ENCODE peak calls at places on chromosome 15, in six cellular contexts. W is bronchial epithelial cell; X is psoas muscle; Q is aorta; A is effector memory CD4-positive, alpha-beta T cell; L is sigmoid colon. N is an unnamed sample. For H3K36me3 and H3K27me3, the result is how much of the 10 kb centered on the place peaks cover.

GRCh38 chr15:55916666-55917409 is 76.6 kb downstream of the NEDD4 start:
- DNase-seq in X (no peak), L (no peak), A (no peak), W (peak), Q (no peak), N (no peak)

GRCh38 chr15:60798821-60799220 is 319.9 kb upstream of the ICE2 start:
- DNase-seq in Q (no peak), X (no peak), W (peak), A (no peak), L (no peak), N (no peak)

GRCh38 chr15:85976986-85977385 is 102.7 kb upstream of the AGBL1 start:
- DNase-seq in Q (no peak), W (peak), L (no peak), A (no peak), X (no peak), N (no peak)

GRCh38 chr15:84608707-84609284 is 8.0 kb downstream of the ZSCAN2 start:
- DNase-seq in L (peak), A (no peak), Q (no peak), X (no peak), W (no peak), N (peak)

GRCh38 chr15:71230303-71230702 is 115.0 kb downstream of the THSD4 start:
- DNase-seq in L (no peak), X (no peak), W (no peak), Q (no peak), A (no peak), N (no peak)

GRCh38 chr15:39130556-39131379 is 450.1 kb upstream of the THBS1 start:
- DNase-seq in Q (no peak), L (no peak), W (no peak), X (no peak), A (no peak), N (no peak)

GRCh38 chr15:77009646-77010311 is 14.9 kb downstream of the PSTPIP1 start:
- DNase-seq in L (no peak), W (no peak), A (no peak), X (peak), Q (peak), N (peak)

GRCh38 chr15:76338555-76339301 is 2.2 kb downstream of the ISL2 start:
- DNase-seq in Q (no peak), A (no peak), W (no peak), X (no peak), L (no peak), N (peak)

GRCh38 chr15:77659350-77660321 is 26.9 kb upstream of the LINGO1 start:
- DNase-seq in L (no peak), W (peak), X (peak), A (no peak), Q (no peak), N (peak)

GRCh38 chr15:68210821-68211655 is 5.9 kb upstream of the CALML4 start:
- DNase-seq in L (peak), Q (peak), W (no peak), X (peak), A (no peak), N (peak)

GRCh38 chr15:67495585-67495984 is 25.3 kb upstream of the C15orf61 start:
- DNase-seq in W (no peak), X (no peak), A (no peak), Q (no peak), L (no peak), N (no peak)

GRCh38 chr15:40990789-40991188 is 37.5 kb downstream of the CHAC1 start:
- DNase-seq in L (no peak), X (no peak), W (no peak), Q (no peak), A (no peak), N (no peak)

GRCh38 chr15:60906275-60906674 is 322.8 kb downstream of the RORA start:
- DNase-seq in L (no peak), X (no peak), A (no peak), Q (no peak), W (no peak), N (no peak)

GRCh38 chr15:55007561-55007960 is 189.2 kb downstream of the RSL24D1 start:
- DNase-seq in Q (peak), A (no peak), W (no peak), L (peak), X (no peak), N (no peak)

GRCh38 chr15:96274698-96275097 is 55.8 kb upstream of the NR2F2 start:
- DNase-seq in A (no peak), Q (no peak), W (peak), X (no peak), L (no peak), N (no peak)

DNA sequence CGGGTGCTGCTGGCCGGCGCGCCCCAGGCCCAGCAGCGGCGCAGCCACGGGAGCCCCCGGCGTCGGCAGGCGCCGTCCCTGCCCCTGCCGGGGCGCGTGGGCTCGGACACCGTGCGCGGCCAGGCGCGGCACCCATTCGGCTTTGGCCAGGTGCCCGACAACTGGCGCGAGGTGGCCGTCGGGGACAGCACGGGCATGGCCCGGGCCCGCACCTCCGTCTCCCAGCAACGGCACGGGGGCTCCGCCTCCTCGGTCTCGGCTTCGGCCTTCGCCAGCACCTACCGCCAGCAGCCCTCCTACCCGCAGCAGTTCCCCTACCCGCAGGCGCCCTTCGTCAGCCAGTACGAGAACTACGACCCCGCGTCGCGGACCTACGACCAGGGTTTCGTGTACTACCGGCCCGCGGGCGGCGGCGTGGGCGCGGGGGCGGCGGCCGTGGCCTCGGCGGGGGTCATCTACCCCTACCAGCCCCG is 777 bp downstream of the LOXL1 start:
- DNase-seq in W (no peak), Q (peak), X (peak), L (peak), A (peak), N (peak)
- H3K36me3 ChIP-seq in W (under half), Q (under half), X (under half), L (under half), A (under half), N (under half)

GRCh38 chr15:34753236-34753894 is 1.4 kb downstream of the GJD2 start:
- DNase-seq in Q (peak), A (no peak), L (no peak), W (peak), X (no peak), N (peak)

GRCh38 chr15:34754171-34754580 is 622 bp downstream of the GJD2 start:
- DNase-seq in Q (no peak), A (no peak), W (no peak), X (no peak), L (no peak), N (peak)

GRCh38 chr15:34757262-34757661 is 2.5 kb upstream of the GJD2 start:
- DNase-seq in W (no peak), L (no peak), Q (no peak), X (no peak), A (no peak), N (no peak)

GRCh38 chr15:34754674-34755418 is at the start of gene GJD2:
- DNase-seq in X (no peak), Q (no peak), A (no peak), W (no peak), L (no peak), N (peak)

DNA sequence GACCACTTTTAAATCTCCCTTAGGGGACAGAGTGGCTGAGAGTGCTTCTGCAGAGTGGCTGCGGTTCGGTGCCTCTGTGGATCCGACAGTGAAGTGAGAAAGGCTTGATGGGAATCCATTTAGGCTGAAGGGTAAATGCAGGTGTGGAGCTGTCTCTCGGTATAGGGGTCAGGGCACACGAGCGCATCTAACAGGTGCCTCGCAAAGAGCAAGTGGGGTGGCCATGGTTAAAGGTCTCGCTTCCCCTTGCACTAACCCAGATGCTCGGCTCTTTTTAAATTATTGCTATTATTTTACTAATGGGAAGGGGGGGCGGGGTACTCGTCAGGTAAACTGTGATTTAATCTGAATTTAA is 598 bp upstream of the GJD2 start:
- DNase-seq in X (no peak), W (no peak), Q (no peak), A (no peak), L (no peak), N (no peak)
- H3K27me3 ChIP-seq in X (under half), W (under half), Q (under half), A (under half), L (under half), N (half or more)

DNA sequence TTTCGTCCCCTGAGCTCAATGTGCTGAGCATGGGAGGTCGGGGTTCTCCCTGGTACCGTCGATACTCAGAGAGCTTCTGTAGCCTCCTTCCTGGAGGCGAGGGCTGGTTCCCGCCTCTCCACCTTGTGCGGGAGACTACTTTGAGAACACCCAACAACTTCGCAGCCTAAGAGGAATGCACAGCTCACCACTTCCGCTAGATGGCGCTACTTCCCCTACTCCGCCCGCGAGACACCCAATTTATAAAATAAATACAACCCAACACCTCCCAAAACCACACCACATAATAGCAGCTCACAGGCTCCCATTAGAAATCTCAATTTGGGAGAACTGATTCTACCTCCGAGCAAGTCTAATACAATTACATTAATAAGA is 1.2 kb downstream of the RGMA start:
- DNase-seq in L (peak), Q (peak), X (peak), A (peak), W (peak), N (peak)
- H3K4me3 ChIP-seq in L (peak), Q (peak), X (peak), A (peak), W (peak), N (peak)

GRCh38 chr15:50624616-50625168 is 61.9 kb downstream of the TRPM7 start:
- DNase-seq in L (no peak), A (no peak), W (no peak), Q (no peak), X (no peak), N (no peak)

GRCh38 chr15:50627351-50628055 is 59.1 kb downstream of the TRPM7 start:
- DNase-seq in W (no peak), A (no peak), Q (no peak), X (no peak), L (no peak), N (no peak)

GRCh38 chr15:50633653-50634052 is 52.9 kb downstream of the TRPM7 start:
- DNase-seq in Q (no peak), X (no peak), A (no peak), W (no peak), L (no peak), N (no peak)

GRCh38 chr15:50628421-50628820 is 58.2 kb downstream of the TRPM7 start:
- DNase-seq in Q (no peak), X (no peak), W (no peak), A (no peak), L (no peak), N (no peak)
- H3K36me3 ChIP-seq in Q (under half), X (half or more), W (under half), A (under half), L (under half), N (under half)

GRCh38 chr15:66170042-66170441 is 83.5 kb downstream of the MEGF11 start:
- DNase-seq in W (no peak), Q (no peak), A (no peak), L (no peak), X (no peak), N (no peak)
- H3K27me3 ChIP-seq in W (under half), Q (under half), A (under half), L (under half), X (under half), N (under half)

GRCh38 chr15:56936929-56937328 is 18.5 kb downstream of the TCF12 start:
- DNase-seq in W (no peak), Q (no peak), L (no peak), X (no peak), A (no peak), N (no peak)

GRCh38 chr15:56931674-56932507 is 13.4 kb downstream of the TCF12 start:
- DNase-seq in X (no peak), A (no peak), Q (no peak), L (no peak), W (no peak), N (no peak)

GRCh38 chr15:56934269-56934668 is 15.8 kb downstream of the TCF12 start:
- DNase-seq in L (no peak), Q (no peak), X (no peak), W (peak), A (no peak), N (no peak)

GRCh38 chr15:56930663-56931313 is 12.3 kb downstream of the TCF12 start:
- DNase-seq in L (no peak), A (no peak), X (no peak), W (no peak), Q (no peak), N (no peak)

DNA sequence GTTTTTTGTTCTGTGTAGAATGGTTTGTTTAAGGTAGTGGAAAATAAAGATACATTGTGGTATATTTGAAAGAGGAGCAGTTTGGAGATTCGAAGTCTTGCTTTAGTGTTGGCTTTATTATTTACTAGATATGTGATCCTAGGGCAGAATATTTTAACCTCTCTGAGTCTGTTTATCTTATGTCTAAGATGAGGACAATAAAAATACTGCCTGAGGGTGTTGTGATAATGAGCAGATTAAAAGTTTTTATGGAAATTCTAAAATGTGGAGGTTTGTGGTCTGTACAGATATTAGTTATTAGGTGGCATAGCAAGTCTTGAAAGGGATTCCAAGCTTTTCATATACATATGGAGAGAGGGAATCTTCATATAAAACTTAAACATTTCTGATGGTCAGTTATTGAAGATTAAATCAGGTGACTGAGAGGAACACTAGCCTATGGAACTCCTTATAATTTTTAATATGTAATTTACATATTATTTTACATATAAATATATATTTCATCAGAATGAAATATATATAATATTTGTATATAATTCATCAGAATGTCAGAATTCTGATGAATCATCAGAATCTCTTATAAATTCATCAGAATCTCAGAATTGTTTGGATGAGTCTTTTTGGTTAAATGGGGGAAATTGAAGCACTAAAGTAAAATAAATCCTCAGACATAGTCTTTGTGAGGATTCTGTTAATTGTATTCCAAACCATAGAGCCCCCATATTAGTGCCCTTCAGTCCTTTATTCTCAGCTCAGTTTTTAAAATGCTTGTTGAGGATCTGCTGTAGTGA is 15.2 kb downstream of the TCF12 start:
- DNase-seq in L (no peak), A (no peak), X (no peak), Q (no peak), W (no peak), N (no peak)
- H3K4me3 ChIP-seq in L (no peak), A (no peak), X (no peak), Q (no peak), W (no peak), N (no peak)

DNA sequence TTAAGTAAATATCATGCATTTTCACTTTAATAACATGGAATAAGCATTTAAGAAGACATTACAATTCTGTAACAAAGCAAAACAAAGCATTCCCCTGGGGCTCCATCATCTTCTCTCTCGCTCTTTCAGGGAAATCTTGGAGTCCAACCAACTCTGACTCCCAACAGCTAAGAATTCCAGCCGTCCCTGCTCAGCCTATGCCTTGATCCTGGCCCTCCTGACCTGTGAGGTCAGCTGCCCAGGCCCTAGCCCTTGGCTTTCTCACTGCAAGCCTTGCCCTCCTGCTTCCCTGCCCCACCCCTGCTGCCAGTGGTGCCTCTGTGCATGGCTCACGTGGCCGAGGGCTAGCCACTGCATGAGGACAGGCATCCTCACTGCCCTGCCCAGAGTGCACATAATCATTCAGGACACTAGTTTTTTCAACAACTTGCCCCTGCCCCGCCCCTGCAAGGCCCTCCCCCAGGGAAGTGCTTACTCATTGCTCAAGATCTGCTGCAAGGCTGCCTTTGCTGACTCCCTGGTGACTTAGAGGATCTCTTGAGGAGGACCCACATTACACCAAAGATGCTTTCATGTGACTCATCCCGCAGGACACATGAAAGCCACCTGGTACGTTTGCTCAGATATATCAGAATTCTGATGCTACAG is 37.6 kb downstream of the MTMR10 start:
- DNase-seq in L (no peak), X (peak), A (no peak), Q (no peak), W (peak), N (peak)
- H3K36me3 ChIP-seq in L (under half), X (half or more), A (half or more), Q (under half), W (under half), N (under half)

GRCh38 chr15:62060116-62060895 is at the start of gene VPS13C:
- DNase-seq in A (peak), L (peak), X (peak), Q (peak), W (peak), N (peak)

GRCh38 chr15:62066663-62067447 is at the start of gene C2CD4A:
- DNase-seq in W (peak), X (peak), Q (peak), L (peak), A (peak), N (peak)

GRCh38 chr15:62067448-62068044 is 769 bp downstream of the C2CD4A start:
- DNase-seq in A (no peak), X (peak), L (peak), Q (peak), W (no peak), N (peak)

GRCh38 chr15:62060896-62061280 is 641 bp upstream of the VPS13C start:
- DNase-seq in X (no peak), L (no peak), Q (no peak), W (no peak), A (no peak), N (no peak)

DNA sequence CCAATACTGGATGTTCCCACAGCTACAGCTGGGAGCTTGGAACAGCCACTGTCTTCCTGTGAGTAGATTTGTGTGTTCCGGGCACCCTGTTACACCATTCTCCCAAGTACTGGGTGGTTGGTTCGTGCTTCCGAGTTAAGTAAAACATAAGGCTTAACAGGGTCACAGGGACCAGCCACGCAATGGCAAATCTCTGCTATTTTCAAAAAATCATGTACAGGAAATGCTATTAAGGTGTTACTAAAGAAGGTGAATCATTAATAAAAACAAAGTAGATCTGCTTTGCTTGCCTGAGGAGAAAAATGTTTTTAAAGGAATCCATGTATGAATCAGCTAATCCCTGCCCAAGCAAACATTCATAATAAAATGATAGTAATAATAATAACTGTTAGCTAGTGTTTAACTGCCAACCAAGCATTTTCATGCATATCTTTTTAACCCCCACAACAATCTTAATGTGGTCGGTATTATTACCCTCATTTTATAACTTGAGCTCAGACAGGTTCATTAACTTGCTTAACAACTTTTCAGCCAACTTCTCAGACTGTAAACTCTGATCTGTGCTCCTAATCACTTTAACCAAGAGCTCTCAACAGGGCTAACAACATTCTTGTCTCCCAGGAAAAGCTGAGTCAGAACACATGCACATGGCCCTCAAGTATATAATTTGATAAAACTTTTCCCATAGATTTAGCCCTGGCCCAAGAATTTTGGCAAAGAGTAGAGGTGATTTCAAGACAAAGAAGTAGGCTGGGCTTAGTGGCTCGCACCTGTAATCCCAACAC is 2.7 kb upstream of the C2CD4A start:
- DNase-seq in L (no peak), W (peak), A (no peak), X (no peak), Q (no peak), N (no peak)
- H3K27me3 ChIP-seq in L (under half), W (under half), A (under half), X (under half), Q (under half), N (half or more)